ENCODE peak calls at places on chromosomes 1 and 21, in five cellular contexts. R is NCI-H1105; H is effector memory CD8-positive, alpha-beta T cell; Y is stomach; S is left cardiac atrium. U is an unnamed sample.

GRCh38 chr1:234721476-234722266 is 111.7 kb upstream of the IRF2BP2 start:
- DNase-seq in S (peak), R (no peak), Y (peak), H (no peak), U (no peak)

GRCh38 chr1:35294809-35295208 is 26.3 kb downstream of the ZMYM4 start:
- DNase-seq in S (no peak), Y (no peak), R (no peak), H (no peak), U (no peak)

GRCh38 chr1:232980336-232980978 is 30.0 kb downstream of the NTPCR start:
- DNase-seq in H (no peak), S (no peak), R (no peak), Y (no peak), U (no peak)

GRCh38 chr1:40258445-40258769 is 371 bp downstream of the ZMPSTE24 start:
- DNase-seq in H (no peak), R (no peak), Y (no peak), S (no peak), U (no peak)

GRCh38 chr1:44240802-44241671 is 27.8 kb downstream of the DMAP1 start:
- DNase-seq in S (no peak), R (no peak), Y (no peak), H (no peak), U (no peak)

GRCh38 chr21:27369962-27370578 is 403.2 kb upstream of the ADAMTS5 start:
- DNase-seq in R (no peak), S (no peak), Y (no peak), H (no peak), U (no peak)

GRCh38 chr1:22826630-22827580 is 116.3 kb downstream of the EPHB2 start:
- DNase-seq in S (no peak), R (no peak), H (no peak), Y (peak), U (no peak)

GRCh38 chr1:7178741-7179140 is 393.5 kb downstream of the CAMTA1 start:
- DNase-seq in S (no peak), Y (no peak), H (no peak), R (no peak), U (no peak)

GRCh38 chr1:157497284-157497683 is 55.0 kb downstream of the FCRL5 start:
- DNase-seq in S (no peak), H (no peak), Y (no peak), R (no peak), U (no peak)

GRCh38 chr1:60562715-60563114 is 489.1 kb upstream of the C1orf87 start:
- DNase-seq in S (no peak), H (no peak), Y (no peak), R (no peak), U (no peak)

GRCh38 chr1:236099622-236100021 is 34.7 kb upstream of the NID1 start:
- DNase-seq in R (no peak), H (no peak), S (no peak), Y (no peak), U (no peak)

GRCh38 chr1:177945943-177946650 is 23.8 kb downstream of the SEC16B start:
- DNase-seq in R (peak), S (peak), Y (peak), H (no peak), U (no peak)

GRCh38 chr21:45255381-45256020 is 32.2 kb downstream of the POFUT2 start:
- DNase-seq in S (no peak), H (peak), Y (no peak), R (no peak), U (no peak)

GRCh38 chr1:239725371-239725770 is 339.0 kb downstream of the CHRM3 start:
- DNase-seq in S (no peak), R (no peak), Y (no peak), H (no peak), U (no peak)

GRCh38 chr1:153963850-153964331 is 554 bp upstream of the SLC39A1 start:
- DNase-seq in S (peak), R (peak), Y (peak), H (no peak), U (no peak)

GRCh38 chr1:21783679-21784603 is 992 bp upstream of the USP48 start:
- DNase-seq in Y (peak), H (no peak), R (no peak), S (peak), U (peak)

GRCh38 chr21:32414579-32415358 is 2.3 kb downstream of the EVA1C start:
- DNase-seq in S (no peak), R (no peak), Y (no peak), H (no peak), U (no peak)

GRCh38 chr1:157040802-157041201 is 4.7 kb downstream of the ARHGEF11 start:
- DNase-seq in S (no peak), Y (no peak), H (no peak), R (no peak), U (no peak)

GRCh38 chr1:168581799-168582572 is 5.6 kb downstream of the XCL1 start:
- DNase-seq in R (no peak), S (no peak), H (no peak), Y (no peak), U (no peak)

GRCh38 chr1:180505732-180506335 is 3.5 kb upstream of the ACBD6 start:
- DNase-seq in S (no peak), Y (no peak), H (no peak), R (no peak), U (no peak)

GRCh38 chr21:35648512-35648911 is 411.8 kb downstream of the SETD4 start:
- DNase-seq in H (no peak), R (peak), S (no peak), Y (peak), U (no peak)

GRCh38 chr21:14959343-14959742 is 105.5 kb downstream of the NRIP1 start:
- DNase-seq in Y (no peak), R (no peak), S (no peak), H (no peak), U (no peak)